ENCODE peak calls at places on chromosomes 3 and 15, in five cellular contexts. One of them, this sample, is unnamed.
A peak's percentile ranks its signal among the peaks of the same experiment; 100 is the strongest.

GRCh38 chr3:111156506-111156905 is 84.9 kb downstream of the NECTIN3 start:
- DNase-seq in SK-N-SH: no peak
- DNase-seq in K562: no peak
- DNase-seq in HepG2: no peak
- DNase-seq in GM12878: no peak
- DNase-seq in this sample: no peak

GRCh38 chr15:68302729-68303128 is 25.2 kb downstream of the FEM1B start:
- DNase-seq in SK-N-SH: no peak
- DNase-seq in K562: no peak
- DNase-seq in HepG2: no peak
- DNase-seq in GM12878: no peak
- DNase-seq in this sample: no peak

GRCh38 chr3:120615863-120616599 is 19.9 kb downstream of the NDUFB4 start:
- DNase-seq in SK-N-SH: no peak
- DNase-seq in K562: no peak
- DNase-seq in HepG2: no peak
- DNase-seq in GM12878: no peak
- DNase-seq in this sample: no peak

GRCh38 chr3:64908292-64908691 is 220.5 kb upstream of the ADAMTS9 start:
- DNase-seq in SK-N-SH: no peak
- DNase-seq in K562: no peak
- DNase-seq in HepG2: no peak
- DNase-seq in GM12878: no peak
- DNase-seq in this sample: no peak

GRCh38 chr15:90358124-90359033 is 6.3 kb downstream of the ZNF774 start:
- DNase-seq in SK-N-SH: no peak
- DNase-seq in K562: no peak
- DNase-seq in HepG2: no peak
- DNase-seq in GM12878: no peak
- DNase-seq in this sample: no peak

GRCh38 chr3:15512173-15512572 is 9.3 kb downstream of the COLQ start:
- DNase-seq in SK-N-SH: no peak
- DNase-seq in K562: no peak
- DNase-seq in HepG2: no peak
- DNase-seq in GM12878: no peak
- DNase-seq in this sample: peak; percentile 68

GRCh38 chr3:187211532-187212274 is 14.4 kb downstream of the RTP1 start:
- DNase-seq in SK-N-SH: no peak
- DNase-seq in K562: no peak
- DNase-seq in HepG2: no peak
- DNase-seq in GM12878: no peak
- DNase-seq in this sample: no peak

GRCh38 chr3:50124363-50125226 is 30.5 kb upstream of the SEMA3F start:
- DNase-seq in SK-N-SH: peak; percentile 80
- DNase-seq in K562: no peak
- DNase-seq in HepG2: no peak
- DNase-seq in GM12878: no peak
- DNase-seq in this sample: no peak

GRCh38 chr15:75198560-75199346 is 2.9 kb upstream of the C15orf39 start:
- DNase-seq in SK-N-SH: no peak
- DNase-seq in K562: peak; percentile 64
- DNase-seq in HepG2: peak; percentile 95
- DNase-seq in GM12878: peak; percentile 73
- DNase-seq in this sample: peak; percentile 68

GRCh38 chr3:153456831-153457545 is 295.0 kb downstream of the RAP2B start:
- DNase-seq in SK-N-SH: no peak
- DNase-seq in K562: no peak
- DNase-seq in HepG2: no peak
- DNase-seq in GM12878: no peak
- DNase-seq in this sample: no peak

GRCh38 chr3:113242091-113242581 is 30.8 kb downstream of the BOC start:
- DNase-seq in SK-N-SH: no peak
- DNase-seq in K562: no peak
- DNase-seq in HepG2: no peak
- DNase-seq in GM12878: no peak
- DNase-seq in this sample: no peak

GRCh38 chr3:112814256-112814655 is 32.4 kb downstream of the CD200R1L start:
- DNase-seq in SK-N-SH: no peak
- DNase-seq in K562: no peak
- DNase-seq in HepG2: peak; percentile 2
- DNase-seq in GM12878: no peak
- DNase-seq in this sample: no peak

GRCh38 chr3:184377374-184377773 is 633 bp downstream of the THPO start:
- DNase-seq in SK-N-SH: no peak
- DNase-seq in K562: no peak
- DNase-seq in HepG2: peak; percentile 23
- DNase-seq in GM12878: no peak
- DNase-seq in this sample: no peak

GRCh38 chr3:55329849-55330248 is 157.3 kb downstream of the WNT5A start:
- DNase-seq in SK-N-SH: no peak
- DNase-seq in K562: no peak
- DNase-seq in HepG2: no peak
- DNase-seq in GM12878: no peak
- DNase-seq in this sample: no peak

GRCh38 chr3:28799084-28799483 is 450.5 kb upstream of the AZI2 start:
- DNase-seq in SK-N-SH: no peak
- DNase-seq in K562: no peak
- DNase-seq in HepG2: no peak
- DNase-seq in GM12878: no peak
- DNase-seq in this sample: no peak

GRCh38 chr15:63238796-63239195 is 38.6 kb upstream of the APH1B start:
- DNase-seq in SK-N-SH: no peak
- DNase-seq in K562: no peak
- DNase-seq in HepG2: no peak
- DNase-seq in GM12878: peak; percentile 50
- DNase-seq in this sample: peak; percentile 36

GRCh38 chr15:65337436-65338070 is 33.1 kb downstream of the RNU5B-1 start:
- DNase-seq in SK-N-SH: peak; percentile 39
- DNase-seq in K562: no peak
- DNase-seq in HepG2: no peak
- DNase-seq in GM12878: no peak
- DNase-seq in this sample: no peak

GRCh38 chr15:81411969-81412633 is 38.1 kb upstream of the TMC3 start:
- DNase-seq in SK-N-SH: peak; percentile 64
- DNase-seq in K562: no peak
- DNase-seq in HepG2: no peak
- DNase-seq in GM12878: no peak
- DNase-seq in this sample: no peak

GRCh38 chr3:14228611-14229470 is 50.2 kb downstream of the LSM3 start:
- DNase-seq in SK-N-SH: no peak
- DNase-seq in K562: no peak
- DNase-seq in HepG2: no peak
- DNase-seq in GM12878: no peak
- DNase-seq in this sample: no peak

GRCh38 chr15:78452485-78452884 is 14.5 kb downstream of the IREB2 start:
- DNase-seq in SK-N-SH: no peak
- DNase-seq in K562: no peak
- DNase-seq in HepG2: no peak
- DNase-seq in GM12878: no peak
- DNase-seq in this sample: no peak

GRCh38 chr3:112043621-112044201 is 9.2 kb downstream of the TMPRSS7 start:
- DNase-seq in SK-N-SH: peak; percentile 69
- DNase-seq in K562: peak; percentile 59
- DNase-seq in HepG2: peak; percentile 62
- DNase-seq in GM12878: peak; percentile 8
- DNase-seq in this sample: peak; percentile 57

GRCh38 chr15:89781891-89782618 is 5.9 kb downstream of the MESP2 start:
- DNase-seq in SK-N-SH: no peak
- DNase-seq in K562: no peak
- DNase-seq in HepG2: peak; percentile 84
- DNase-seq in GM12878: no peak
- DNase-seq in this sample: no peak

DNA sequence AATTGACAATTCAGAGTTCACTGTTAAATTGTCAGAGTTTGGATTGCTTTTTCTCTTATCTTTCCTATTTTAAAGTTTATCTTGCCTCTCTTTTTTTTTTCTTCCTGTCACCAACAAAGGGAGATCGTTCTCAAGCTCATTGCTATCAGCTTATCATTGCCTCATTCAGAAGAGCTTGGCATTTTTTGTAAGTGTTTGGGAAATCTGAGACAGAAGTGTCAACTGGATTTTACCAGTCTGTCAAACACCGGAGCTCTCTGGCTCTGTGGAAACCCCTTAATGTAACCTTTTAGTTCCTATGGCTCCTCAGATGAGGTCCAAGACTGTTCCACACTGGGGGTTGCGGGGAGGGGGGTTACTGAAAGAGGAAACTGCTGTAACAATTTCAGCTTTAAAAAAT is 10.6 kb upstream of the TFG start:
- DNase-seq in SK-N-SH: no peak
- DNase-seq in K562: no peak
- DNase-seq in HepG2: no peak
- DNase-seq in GM12878: no peak
- DNase-seq in this sample: no peak
- TF ChIP-seq GABPA in SK-N-SH: no peak
- TF ChIP-seq GABPA in K562: no peak
- TF ChIP-seq GABPA in HepG2: no peak
- TF ChIP-seq GABPA in GM12878: no peak
- TF ChIP-seq GABPA in this sample: no peak

DNA sequence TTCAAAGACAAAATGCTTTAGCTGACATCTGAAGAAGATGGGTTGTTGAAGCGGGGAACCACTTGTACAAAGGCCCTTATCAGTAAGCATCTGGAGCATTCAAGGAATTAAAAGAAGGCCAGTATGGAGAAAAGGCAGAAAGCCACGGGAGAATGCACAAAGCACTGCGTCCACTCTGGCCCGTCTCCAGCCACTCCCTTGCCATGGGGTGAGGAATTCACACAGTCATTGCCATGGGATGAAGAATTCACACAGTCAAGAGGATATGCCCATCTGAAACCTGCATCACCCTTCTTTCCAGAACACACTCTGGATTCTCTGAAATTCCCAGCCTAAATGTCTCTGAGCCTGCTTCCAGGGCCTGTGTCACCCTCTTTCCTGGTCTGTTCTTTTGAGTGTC is 26.7 kb upstream of the STAG1 start:
- DNase-seq in SK-N-SH: no peak
- DNase-seq in K562: no peak
- DNase-seq in HepG2: no peak
- DNase-seq in GM12878: no peak
- DNase-seq in this sample: no peak
- TF ChIP-seq REST in SK-N-SH: no peak
- TF ChIP-seq REST in K562: no peak
- TF ChIP-seq REST in HepG2: no peak
- TF ChIP-seq REST in GM12878: no peak
- TF ChIP-seq REST in this sample: no peak

GRCh38 chr3:12993022-12993622 is 80.1 kb downstream of the IQSEC1 start:
- DNase-seq in SK-N-SH: peak; percentile 63
- DNase-seq in K562: peak; percentile 55
- DNase-seq in HepG2: peak; percentile 39
- DNase-seq in GM12878: no peak
- DNase-seq in this sample: no peak
- TF ChIP-seq GABPA in SK-N-SH: no peak
- TF ChIP-seq GABPA in K562: no peak
- TF ChIP-seq GABPA in HepG2: no peak
- TF ChIP-seq GABPA in GM12878: no peak
- TF ChIP-seq GABPA in this sample: no peak

GRCh38 chr3:194265996-194266657 is 85.0 kb downstream of the CPN2 start:
- DNase-seq in SK-N-SH: no peak
- DNase-seq in K562: no peak
- DNase-seq in HepG2: no peak
- DNase-seq in GM12878: no peak
- DNase-seq in this sample: no peak

GRCh38 chr3:194269610-194270145 is 81.5 kb downstream of the CPN2 start:
- DNase-seq in SK-N-SH: peak; percentile 46
- DNase-seq in K562: peak; percentile 60
- DNase-seq in HepG2: no peak
- DNase-seq in GM12878: no peak
- DNase-seq in this sample: peak; percentile 6

GRCh38 chr3:194268659-194269487 is 82.3 kb downstream of the CPN2 start:
- DNase-seq in SK-N-SH: no peak
- DNase-seq in K562: no peak
- DNase-seq in HepG2: no peak
- DNase-seq in GM12878: no peak
- DNase-seq in this sample: no peak

GRCh38 chr3:194266658-194267005 is 84.5 kb downstream of the CPN2 start:
- DNase-seq in SK-N-SH: no peak
- DNase-seq in K562: no peak
- DNase-seq in HepG2: no peak
- DNase-seq in GM12878: no peak
- DNase-seq in this sample: no peak

DNA sequence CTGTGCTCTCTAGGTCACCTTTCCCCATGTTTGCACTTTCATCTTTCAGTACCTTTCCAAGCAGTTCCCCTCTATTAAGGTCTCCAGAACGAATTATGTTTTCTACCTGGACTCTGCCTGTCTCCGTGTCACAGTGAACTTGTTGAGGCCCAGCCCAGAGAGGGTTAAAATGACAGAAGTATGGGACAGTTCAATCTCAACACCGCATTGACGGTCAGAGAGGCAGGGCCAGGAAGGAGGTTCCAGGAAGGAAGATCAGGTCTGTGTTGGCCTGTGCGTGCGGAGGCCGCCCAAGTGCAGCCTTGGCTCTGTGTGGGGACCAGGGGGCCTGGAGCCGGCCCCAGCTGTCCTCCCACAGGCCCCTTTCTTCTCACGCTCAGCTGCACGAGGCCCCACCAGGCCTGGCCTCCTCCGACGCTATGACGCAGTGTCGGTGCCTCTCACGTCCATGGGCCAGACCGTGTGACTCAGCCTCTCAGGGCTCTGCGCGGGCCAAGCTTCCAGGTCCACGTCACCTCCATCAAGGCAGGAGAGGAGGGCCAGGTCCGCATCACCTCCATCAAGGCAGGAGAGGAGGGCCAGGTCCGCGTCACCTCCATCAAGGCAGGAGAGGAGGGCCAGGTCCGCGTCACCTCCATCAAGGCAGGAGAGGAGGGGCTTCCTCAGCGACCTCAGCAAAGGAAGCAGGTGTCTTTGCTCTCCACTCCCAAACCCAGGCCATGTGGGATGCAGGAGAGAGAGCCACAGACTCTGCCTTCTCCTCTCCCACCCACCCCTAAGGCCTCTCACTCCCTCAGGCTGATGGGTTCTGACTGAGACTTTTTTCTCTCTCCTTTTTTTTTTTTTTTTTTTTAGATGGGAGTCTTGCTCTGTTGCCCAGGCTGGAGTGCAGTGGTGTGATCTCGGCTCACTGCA is 83.1 kb downstream of the CPN2 start:
- DNase-seq in SK-N-SH: no peak
- DNase-seq in K562: no peak
- DNase-seq in HepG2: peak; percentile 31
- DNase-seq in GM12878: no peak
- DNase-seq in this sample: no peak
- TF ChIP-seq REST in SK-N-SH: no peak
- TF ChIP-seq REST in K562: no peak
- TF ChIP-seq REST in HepG2: no peak
- TF ChIP-seq REST in GM12878: no peak
- TF ChIP-seq REST in this sample: no peak